ENCODE peak calls at places on chromosomes 16 and 17, in six cellular contexts. P is right lobe of liver, C is astrocyte, T is left ventricle myocardium inferior, X is hepatocyte, J is body of pancreas. S is an unnamed sample.

GRCh38 chr16:30914849-30915248 is 8.5 kb upstream of the FBXL19 start:
- DNase-seq in T (no peak), P (no peak), X (peak; percentile 5), C (no peak), J (no peak), S (no peak)

GRCh38 chr16:9441021-9441420 is 349.6 kb downstream of the HAPSTR1 start:
- DNase-seq in C (no peak), P (no peak), J (no peak), X (no peak), T (no peak), S (no peak)

GRCh38 chr17:9158545-9159452 is 137.5 kb downstream of the NTN1 start:
- DNase-seq in C (no peak), J (no peak), P (no peak), X (no peak), T (no peak), S (no peak)

GRCh38 chr16:31491778-31492418 is 9.0 kb downstream of the SLC5A2 start:
- DNase-seq in T (no peak), X (no peak), P (peak; percentile 24), J (no peak), C (no peak), S (no peak)

GRCh38 chr16:4370570-4371480 is 823 bp upstream of the VASN start:
- DNase-seq in C (peak; percentile 84), T (peak; percentile 75), J (peak; percentile 40), X (peak; percentile 60), P (no peak), S (no peak)

GRCh38 chr17:12254460-12254859 is 233.8 kb downstream of the MAP2K4 start:
- DNase-seq in C (no peak), J (no peak), T (no peak), P (no peak), X (no peak), S (no peak)

GRCh38 chr16:46947900-46948547 is 25.4 kb downstream of the DNAJA2 start:
- DNase-seq in X (peak; percentile 50), P (no peak), J (no peak), C (peak; percentile 4), T (no peak), S (no peak)

GRCh38 chr17:68401288-68401687 is 56.0 kb downstream of the WIPI1 start:
- DNase-seq in X (no peak), C (no peak), P (peak; percentile 35), T (no peak), J (no peak), S (no peak)

GRCh38 chr16:61929801-61930200 is 106.4 kb downstream of the CDH8 start:
- DNase-seq in P (no peak), T (no peak), J (no peak), X (no peak), C (no peak), S (no peak)

GRCh38 chr16:68704232-68704867 is 32.7 kb upstream of the CDH1 start:
- DNase-seq in J (peak; percentile 97), X (peak; percentile 88), T (peak; percentile 45), C (peak; percentile 31), P (peak; percentile 88), S (no peak)

GRCh38 chr17:47810200-47810821 is 11.3 kb downstream of the OSBPL7 start:
- DNase-seq in C (peak; percentile 90), P (no peak), J (peak; percentile 92), X (peak; percentile 93), T (no peak), S (peak; percentile 74)

GRCh38 chr16:10561425-10561824 is 19.0 kb downstream of the EMP2 start:
- DNase-seq in C (no peak), X (no peak), J (no peak), P (no peak), T (no peak), S (no peak)

GRCh38 chr17:40086150-40087044 is 14.0 kb downstream of the NR1D1 start:
- DNase-seq in X (peak; percentile 72), P (no peak), T (no peak), J (peak; percentile 78), C (no peak), S (no peak)

GRCh38 chr17:79777166-79777843 is 643 bp upstream of the CBX2 start:
- DNase-seq in C (peak; percentile 20), J (peak; percentile 64), X (peak; percentile 78), P (peak; percentile 74), T (peak; percentile 68), S (no peak)

GRCh38 chr17:41065829-41066624 is at the start of gene KRTAP2-4:
- DNase-seq in P (no peak), X (no peak), T (no peak), C (peak; percentile 99), J (no peak), S (peak; percentile 83)

GRCh38 chr17:78953356-78954350 is 26.1 kb downstream of the LGALS3BP start:
- DNase-seq in X (peak; percentile 31), C (no peak), T (no peak), P (no peak), J (no peak), S (no peak)

GRCh38 chr17:74490716-74491115 is 24.3 kb downstream of the CD300A start:
- DNase-seq in C (no peak), P (no peak), T (no peak), J (no peak), X (no peak), S (no peak)

GRCh38 chr16:67437513-67437912 is 6.6 kb downstream of the HSD11B2 start:
- DNase-seq in P (no peak), X (no peak), C (no peak), J (no peak), T (no peak), S (no peak)

GRCh38 chr16:2964416-2965223 is 545 bp downstream of the KREMEN2 start:
- DNase-seq in J (peak; percentile 58), C (no peak), P (peak; percentile 57), T (no peak), X (peak; percentile 79), S (no peak)

GRCh38 chr17:77427471-77427991 is 286.8 kb downstream of the SEC14L1 start:
- DNase-seq in J (peak; percentile 41), T (peak; percentile 66), P (no peak), X (peak; percentile 67), C (peak; percentile 79), S (no peak)

DNA sequence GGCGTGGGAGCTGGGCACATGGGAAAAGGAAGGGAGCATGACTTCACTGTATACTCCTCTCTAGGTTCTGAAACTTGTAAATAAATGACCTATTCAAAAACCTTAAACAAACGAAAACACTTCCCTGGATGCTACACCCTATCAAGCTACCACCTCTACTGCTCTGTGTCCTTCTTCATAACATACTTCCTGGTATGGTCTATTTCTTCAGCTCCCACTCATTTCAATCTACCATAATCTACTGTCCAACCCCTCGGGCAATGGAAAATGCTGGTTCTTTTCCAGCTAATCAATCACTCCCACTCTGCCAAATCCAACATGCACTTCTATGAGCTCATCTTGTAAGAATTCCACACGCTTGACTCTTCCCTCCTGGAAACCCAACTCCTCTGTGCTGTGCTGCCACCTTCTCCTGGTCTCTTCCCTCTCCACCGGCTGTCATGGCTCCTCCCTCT is 42.4 kb downstream of the AMFR start:
- DNase-seq in P (no peak), C (peak; percentile 76), T (no peak), X (no peak), J (no peak), S (no peak)
- H3K36me3 ChIP-seq in P (no peaks in the 10 kb centered on the region), C (peaks cover 31% of the 10 kb centered on the region), T (peaks cover 91% of the 10 kb centered on the region), X (no peaks in the 10 kb centered on the region), J (no peaks in the 10 kb centered on the region), S (peaks cover 8% of the 10 kb centered on the region)

DNA sequence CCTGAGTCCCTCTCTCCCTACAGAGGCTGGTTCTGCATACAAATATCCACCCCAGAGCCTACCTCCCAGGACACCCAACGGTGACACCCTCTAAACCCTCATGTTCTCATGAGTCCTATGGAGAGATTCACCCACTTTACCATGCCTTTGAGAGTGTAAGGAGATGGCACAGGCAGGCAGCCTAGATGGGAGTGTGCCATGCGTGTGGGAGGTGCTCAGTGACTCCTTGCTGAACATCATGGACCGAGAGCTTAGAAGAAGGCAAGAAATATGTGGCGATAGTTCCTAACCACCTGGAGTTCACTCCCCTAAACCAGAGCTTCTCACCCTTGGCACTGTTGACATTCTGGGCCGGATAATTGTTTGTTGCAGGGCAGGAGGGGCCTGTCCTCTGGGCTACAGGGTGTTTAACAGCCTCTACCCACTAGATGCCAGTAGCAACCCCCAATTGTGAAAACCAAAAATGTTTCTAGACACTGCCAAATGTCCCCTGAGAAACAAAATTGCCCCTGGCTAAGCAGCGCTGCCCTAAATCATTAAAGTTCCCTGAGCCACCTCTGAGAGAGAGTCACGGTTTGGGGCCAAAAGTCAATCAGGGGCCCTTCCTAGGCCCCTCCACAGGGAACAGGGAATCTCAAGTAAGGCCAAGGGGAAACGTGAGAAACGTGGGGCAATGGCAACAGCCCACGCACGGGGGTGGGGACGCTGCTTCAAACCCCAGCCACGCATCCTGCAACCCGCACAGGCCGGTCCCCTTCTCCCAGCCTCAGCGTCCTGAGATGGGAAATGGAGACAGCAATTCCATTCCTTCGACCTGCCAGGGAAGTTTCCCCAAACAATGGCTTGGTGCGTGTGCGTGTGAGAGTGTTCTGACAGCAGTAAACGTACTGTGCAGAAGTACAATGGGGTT is 66.8 kb downstream of the C16orf78 start:
- DNase-seq in T (no peak), X (no peak), P (no peak), C (no peak), J (no peak), S (no peak)
- TF ChIP-seq CTCF in T (no peak), X (no peak), P (no peak), C (no peak), J (no peak), S (no peak)

GRCh38 chr16:11692171-11692570 is 23.9 kb downstream of the SNN start:
- DNase-seq in P (no peak), J (no peak), T (no peak), C (no peak), X (no peak), S (no peak)

GRCh38 chr16:11691235-11691634 is 23.0 kb downstream of the SNN start:
- DNase-seq in X (no peak), C (no peak), T (no peak), P (no peak), J (no peak), S (no peak)

GRCh38 chr16:11692651-11693050 is 24.4 kb downstream of the SNN start:
- DNase-seq in T (no peak), C (no peak), P (no peak), X (no peak), J (no peak), S (no peak)

GRCh38 chr16:11689031-11689840 is 21.0 kb downstream of the SNN start:
- DNase-seq in P (no peak), T (no peak), X (no peak), J (no peak), C (no peak), S (no peak)

GRCh38 chr16:11691771-11692170 is 23.5 kb downstream of the SNN start:
- DNase-seq in X (no peak), J (no peak), T (no peak), P (no peak), C (no peak), S (no peak)
- H3K36me3 ChIP-seq in X (no peaks in the 10 kb centered on the region), J (peaks cover 16% of the 10 kb centered on the region), T (peaks cover 68% of the 10 kb centered on the region), P (peaks cover 9% of the 10 kb centered on the region), C (peaks cover 37% of the 10 kb centered on the region), S (peaks cover 22% of the 10 kb centered on the region)

DNA sequence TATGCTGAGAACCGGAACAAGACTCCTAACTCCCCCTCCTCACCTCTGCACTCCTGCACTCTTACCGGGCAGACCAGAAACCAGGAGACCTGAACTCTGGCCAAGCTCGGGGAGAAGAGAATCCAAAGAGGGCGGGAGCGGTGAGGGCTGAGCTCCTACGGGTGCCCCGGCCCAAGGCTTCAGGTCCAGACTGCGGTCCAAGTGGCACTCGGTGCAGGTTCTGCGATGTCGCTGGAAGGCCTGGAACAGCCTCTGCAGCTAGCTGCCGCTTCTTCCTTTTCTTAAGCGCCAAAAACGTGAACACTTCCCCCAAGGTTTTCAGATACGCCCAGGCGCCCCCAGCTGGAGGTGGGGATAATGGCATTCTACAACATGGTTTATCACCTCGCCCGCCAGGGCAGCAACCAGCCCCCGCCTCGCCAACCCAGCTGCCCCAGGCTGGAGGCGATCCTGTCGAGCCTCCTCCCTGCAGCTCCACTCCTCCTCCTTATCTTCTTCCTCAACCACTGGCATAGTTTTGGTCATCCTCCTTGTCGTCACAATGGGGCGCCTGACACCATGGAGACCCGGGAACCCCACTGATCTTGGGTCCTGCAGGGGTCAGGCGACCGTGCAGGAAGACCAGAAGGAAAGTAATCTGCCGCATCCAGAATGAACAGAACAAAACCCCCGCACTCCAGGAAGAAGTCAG is 1735.9 kb downstream of the TP53TG3F start:
- DNase-seq in T (no peak), C (no peak), X (no peak), J (no peak), P (no peak), S (no peak)
- TF ChIP-seq CTCF in T (no peak), C (no peak), X (no peak), J (no peak), P (no peak), S (no peak)

S was measured in BJ.